ENCODE peak calls at places on chromosomes 11 and 22, in six cellular contexts. L is CD4-positive, CD25-positive, alpha-beta regulatory T cell; F is HCT116; T is WERI-Rb-1; V is neuronal stem cell; A is heart left ventricle. R is an unnamed sample.

GRCh38 chr22:36758792-36759271 is 17.1 kb downstream of the IFT27 start:
- DNase-seq in L (no peak), F (no peak), T (no peak), V (no peak), A (no peak), R (no peak)

GRCh38 chr11:104968365-104968855 is at the start of gene CASP4:
- DNase-seq in L (peak), F (peak), T (no peak), V (no peak), A (peak), R (peak)

GRCh38 chr11:78202733-78203167 is 14.0 kb downstream of the USP35 start:
- DNase-seq in L (peak), F (no peak), T (no peak), V (no peak), A (no peak), R (no peak)

GRCh38 chr11:121654506-121655480 is 202.0 kb upstream of the SORL1-AS1 start:
- DNase-seq in L (no peak), F (no peak), T (no peak), V (no peak), A (no peak), R (peak)

GRCh38 chr11:334264-335033 is 13.8 kb upstream of the IFITM3 start:
- DNase-seq in L (no peak), F (no peak), T (no peak), V (no peak), A (no peak), R (no peak)

GRCh38 chr11:76329983-76330382 is 50.9 kb downstream of the THAP12 start:
- DNase-seq in L (no peak), F (no peak), T (no peak), V (no peak), A (no peak), R (no peak)

GRCh38 chr11:74370122-74370521 is 28.1 kb downstream of the PGM2L1 start:
- DNase-seq in L (no peak), F (no peak), T (no peak), V (no peak), A (no peak), R (no peak)

GRCh38 chr11:62556872-62557631 is 10.4 kb upstream of the AHNAK start:
- DNase-seq in L (no peak), F (no peak), T (no peak), V (no peak), A (no peak), R (peak)

GRCh38 chr22:26949193-26949592 is 291.8 kb downstream of the MIAT start:
- DNase-seq in L (no peak), F (no peak), T (no peak), V (no peak), A (peak), R (no peak)

GRCh38 chr11:44749160-44749559 is 22.4 kb downstream of the TSPAN18 start:
- DNase-seq in L (no peak), F (no peak), T (no peak), V (no peak), A (no peak), R (no peak)

GRCh38 chr11:119025978-119026766 is 4.5 kb downstream of the SLC37A4 start:
- DNase-seq in L (no peak), F (no peak), T (no peak), V (no peak), A (no peak), R (no peak)

GRCh38 chr11:91041626-91042025 is 818.8 kb upstream of the CHORDC1 start:
- DNase-seq in L (no peak), F (no peak), T (no peak), V (no peak), A (no peak), R (no peak)

GRCh38 chr22:30572210-30572609 is 2.3 kb downstream of the GAL3ST1 start:
- DNase-seq in L (no peak), F (no peak), T (no peak), V (no peak), A (no peak), R (no peak)

GRCh38 chr11:124075841-124076571 is 34.9 kb upstream of the OR10G7 start:
- DNase-seq in L (no peak), F (no peak), T (peak), V (no peak), A (no peak), R (no peak)

GRCh38 chr22:35394810-35395563 is 5.0 kb upstream of the MCM5 start:
- DNase-seq in L (no peak), F (no peak), T (no peak), V (no peak), A (no peak), R (no peak)

GRCh38 chr11:66489636-66490035 is 9.4 kb downstream of the DPP3 start:
- DNase-seq in L (no peak), F (no peak), T (peak), V (no peak), A (no peak), R (no peak)

GRCh38 chr11:132576706-132577105 is 955.6 kb downstream of the OPCML start:
- DNase-seq in L (no peak), F (no peak), T (no peak), V (no peak), A (no peak), R (peak)

GRCh38 chr11:12922418-12922817 is 86.7 kb upstream of the RASSF10 start:
- DNase-seq in L (no peak), F (no peak), T (no peak), V (no peak), A (no peak), R (no peak)

GRCh38 chr11:1640076-1640946 is 10.7 kb downstream of the KRTAP5-5 start:
- DNase-seq in L (no peak), F (no peak), T (peak), V (peak), A (no peak), R (no peak)

GRCh38 chr11:72574046-72574445 is 100.2 kb downstream of the PDE2A start:
- DNase-seq in L (no peak), F (no peak), T (no peak), V (no peak), A (no peak), R (no peak)

GRCh38 chr11:72574534-72575460 is 99.4 kb downstream of the PDE2A start:
- DNase-seq in L (no peak), F (no peak), T (no peak), V (no peak), A (no peak), R (no peak)

GRCh38 chr11:72575533-72576170 is 98.6 kb downstream of the PDE2A start:
- DNase-seq in L (no peak), F (no peak), T (no peak), V (no peak), A (no peak), R (no peak)

GRCh38 chr11:72570893-72571741 is 103.1 kb downstream of the PDE2A start:
- DNase-seq in L (no peak), F (no peak), T (no peak), V (no peak), A (no peak), R (no peak)

GRCh38 chr11:72573380-72573949 is 100.8 kb downstream of the PDE2A start:
- DNase-seq in L (peak), F (peak), T (peak), V (peak), A (no peak), R (no peak)
- H3K27ac ChIP-seq in L (no peak), F (no peak), T (no peak), V (no peak), A (no peak), R (no peak)

DNA sequence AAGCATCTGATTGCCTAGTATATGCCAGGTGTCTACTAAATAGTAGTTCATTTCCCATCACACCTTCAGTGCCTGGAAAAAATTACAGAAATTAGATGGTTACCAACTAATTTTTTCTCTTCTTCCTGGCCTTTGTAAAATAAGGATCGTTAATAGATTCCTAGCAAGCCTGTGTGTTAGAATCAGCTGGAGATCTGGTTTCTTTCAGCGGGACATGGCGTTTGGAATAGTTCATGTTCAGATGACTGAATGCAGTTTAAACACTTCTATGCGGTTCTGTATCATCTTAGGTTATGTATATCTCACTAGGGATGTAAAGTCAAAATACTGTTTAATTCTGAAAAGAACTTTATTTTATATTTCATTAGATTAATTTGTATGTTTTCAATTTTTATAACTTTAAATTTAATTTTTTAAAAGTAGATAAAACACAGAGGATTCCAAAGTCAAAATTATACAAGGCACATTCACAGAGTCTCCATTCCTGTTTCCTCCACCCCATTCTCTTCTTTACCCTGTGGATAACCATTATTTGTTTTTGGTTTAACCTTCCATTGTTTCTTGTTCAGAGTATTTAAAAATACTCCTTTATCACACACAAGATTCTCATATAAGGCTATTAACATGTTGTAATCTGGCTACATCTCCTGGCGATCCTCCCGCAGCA is 132.8 kb downstream of the ATXN10 start:
- DNase-seq in L (no peak), F (no peak), T (no peak), V (no peak), A (no peak), R (no peak)
- H3K27ac ChIP-seq in L (no peak), F (peak), T (no peak), V (no peak), A (no peak), R (peak)

GRCh38 chr11:59218893-59219292 is 6.2 kb upstream of the MPEG1 start:
- DNase-seq in L (no peak), F (no peak), T (no peak), V (no peak), A (no peak), R (no peak)
- H3K27ac ChIP-seq in L (no peak), F (no peak), T (no peak), V (no peak), A (no peak), R (no peak)

DNA sequence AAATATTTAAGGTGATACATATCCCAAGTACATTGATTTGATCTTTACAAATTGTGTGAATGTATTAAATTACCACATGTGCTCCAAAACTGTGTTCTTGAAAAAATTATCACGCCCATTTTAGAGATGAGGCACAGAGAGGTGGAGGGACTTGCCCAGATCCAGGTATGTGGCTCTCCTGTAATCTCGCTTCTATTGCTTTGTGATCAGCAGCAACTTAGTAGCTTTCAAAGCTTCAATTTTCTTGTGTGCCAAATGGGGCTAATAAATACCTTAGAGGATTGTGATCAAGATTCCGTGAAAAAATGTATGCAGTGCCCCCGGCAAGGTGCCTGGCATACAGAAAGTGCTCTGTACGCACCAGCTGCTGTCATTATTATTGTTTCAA is 18.0 kb downstream of the PTPRJ start:
- DNase-seq in L (no peak), F (no peak), T (no peak), V (no peak), A (no peak), R (no peak)
- H3K27ac ChIP-seq in L (peak), F (no peak), T (no peak), V (no peak), A (no peak), R (no peak)

GRCh38 chr22:41935015-41935908 is 8.7 kb upstream of the TNFRSF13C start:
- DNase-seq in L (no peak), F (no peak), T (no peak), V (no peak), A (peak), R (no peak)

GRCh38 chr22:41936894-41937169 is 10.1 kb downstream of the CENPM start:
- DNase-seq in L (no peak), F (no peak), T (no peak), V (no peak), A (no peak), R (no peak)

GRCh38 chr22:41933411-41934177 is 7.0 kb upstream of the TNFRSF13C start:
- DNase-seq in L (no peak), F (no peak), T (no peak), V (no peak), A (no peak), R (no peak)

GRCh38 chr22:41932353-41932752 is 5.7 kb upstream of the TNFRSF13C start:
- DNase-seq in L (no peak), F (no peak), T (no peak), V (no peak), A (no peak), R (no peak)

DNA sequence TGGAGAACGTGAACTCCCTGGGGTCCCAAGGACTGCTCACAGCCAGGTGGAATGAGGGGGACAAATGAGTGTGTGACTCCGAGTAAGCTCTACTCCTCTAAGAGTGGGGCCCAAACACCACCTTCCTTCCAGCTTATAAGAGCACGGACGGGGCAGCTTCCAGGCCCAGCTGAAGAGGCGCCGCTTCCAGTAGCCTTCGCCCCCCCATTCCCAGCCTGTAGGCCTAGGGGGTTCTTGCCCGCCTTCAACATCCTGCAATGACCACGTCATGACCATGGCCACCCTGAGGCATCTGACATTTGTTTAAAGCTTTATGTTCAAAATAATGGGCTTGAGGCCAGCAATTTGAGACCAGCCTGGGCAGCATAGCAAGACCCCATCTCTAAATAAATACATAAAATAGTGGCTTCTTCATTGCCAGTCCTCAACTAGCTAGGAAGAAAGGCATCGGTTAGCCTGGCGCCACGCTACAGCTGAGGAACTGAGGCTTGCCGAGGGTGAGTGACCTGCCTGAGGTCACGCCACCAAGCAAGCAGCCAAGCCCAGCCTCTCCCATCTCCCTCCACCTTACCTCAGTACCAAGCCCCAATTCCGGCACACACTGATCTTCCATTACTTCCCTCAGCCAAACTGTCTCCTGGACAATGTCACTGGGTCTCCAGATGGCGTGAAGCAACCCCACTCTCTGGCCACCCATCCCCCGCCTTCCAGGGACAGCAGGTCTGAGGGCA is 7.8 kb upstream of the TNFRSF13C start:
- DNase-seq in L (no peak), F (no peak), T (peak), V (no peak), A (no peak), R (no peak)
- H3K27ac ChIP-seq in L (no peak), F (no peak), T (no peak), V (no peak), A (peak), R (no peak)

DNA sequence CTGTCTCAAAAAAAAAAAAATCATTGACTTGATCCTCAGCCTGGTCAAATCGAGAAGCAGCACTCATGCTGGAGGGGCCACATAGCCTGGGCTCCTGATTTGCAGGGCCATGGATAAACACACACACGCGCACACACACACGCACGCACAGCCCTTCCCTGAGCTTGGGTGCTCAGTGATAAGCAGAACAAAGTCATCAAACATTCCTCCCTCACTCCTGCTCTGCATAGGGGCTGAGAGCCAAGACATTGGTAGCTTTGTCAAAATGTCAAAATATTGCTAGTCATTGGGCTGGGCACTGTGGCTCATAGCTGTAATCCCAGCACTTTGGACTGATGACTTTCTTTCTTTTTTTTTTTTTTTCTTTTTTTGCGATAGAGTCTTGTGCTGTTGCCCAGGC is 34.0 kb upstream of the A4GALT start:
- DNase-seq in L (no peak), F (no peak), T (no peak), V (no peak), A (no peak), R (no peak)
- H3K27ac ChIP-seq in L (no peak), F (peak), T (no peak), V (no peak), A (no peak), R (no peak)

DNA sequence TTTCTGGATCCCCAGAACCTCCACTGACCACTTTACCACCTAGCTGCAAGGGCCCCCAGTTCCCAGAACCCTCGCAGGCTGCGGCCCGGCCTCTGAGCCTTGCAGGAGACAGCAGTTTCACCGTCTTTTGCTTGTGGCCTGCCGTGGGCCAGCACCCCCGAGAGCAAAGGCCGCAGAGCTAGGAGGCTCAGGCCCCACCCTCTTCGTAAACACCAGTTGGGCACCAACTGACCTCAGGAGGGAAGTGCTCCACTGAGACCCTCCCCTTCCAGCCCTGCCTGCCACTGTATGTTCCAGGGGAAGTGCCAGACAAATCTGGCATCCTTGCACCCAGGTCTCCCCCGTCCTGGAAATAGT is 23.3 kb upstream of the CREB3L1 start:
- DNase-seq in L (no peak), F (no peak), T (no peak), V (no peak), A (no peak), R (no peak)
- H3K27ac ChIP-seq in L (no peak), F (no peak), T (no peak), V (no peak), A (no peak), R (no peak)

R was measured in foreskin keratinocyte.